ENCODE peak calls at places on chromosomes 16 and 17, in five cellular contexts. One of them, this sample, is unnamed.

GRCh38 chr17:46154151-46154816 is 38.9 kb downstream of the KANSL1 start:
- DNase-seq in GM12878: no peak
- DNase-seq in K562: no peak
- DNase-seq in H1: no peak
- DNase-seq in HepG2: no peak
- DNase-seq in this sample: no peak

GRCh38 chr16:31455601-31456314 is 3.5 kb upstream of the ARMC5 start:
- DNase-seq in GM12878: no peak
- DNase-seq in K562: peak; percentile 15
- DNase-seq in H1: peak; percentile 73
- DNase-seq in HepG2: no peak
- DNase-seq in this sample: peak; percentile 79

GRCh38 chr16:85759631-85760419 is 8.9 kb upstream of the C16orf74 start:
- DNase-seq in GM12878: no peak
- DNase-seq in K562: peak; percentile 51
- DNase-seq in H1: peak; percentile 75
- DNase-seq in HepG2: no peak
- DNase-seq in this sample: peak; percentile 66

GRCh38 chr17:50056217-50056960 is 479 bp downstream of the ITGA3 start:
- DNase-seq in GM12878: no peak
- DNase-seq in K562: peak; percentile 45
- DNase-seq in H1: peak; percentile 87
- DNase-seq in HepG2: peak; percentile 45
- DNase-seq in this sample: peak; percentile 92

GRCh38 chr16:49932943-49933342 is 77.0 kb upstream of the ZNF423 start:
- DNase-seq in GM12878: no peak
- DNase-seq in K562: no peak
- DNase-seq in H1: no peak
- DNase-seq in HepG2: no peak
- DNase-seq in this sample: no peak

GRCh38 chr17:3913531-3914318 is 2.5 kb downstream of the P2RX1 start:
- DNase-seq in GM12878: peak; percentile 56
- DNase-seq in K562: peak; percentile 65
- DNase-seq in H1: peak; percentile 95
- DNase-seq in HepG2: peak; percentile 51
- DNase-seq in this sample: peak; percentile 83

GRCh38 chr16:89923640-89924297 is 627 bp downstream of the TUBB3 start:
- DNase-seq in GM12878: no peak
- DNase-seq in K562: no peak
- DNase-seq in H1: peak; percentile 81
- DNase-seq in HepG2: peak; percentile 56
- DNase-seq in this sample: peak; percentile 66

GRCh38 chr17:49249292-49249794 is 18.8 kb upstream of the PHOSPHO1 start:
- DNase-seq in GM12878: no peak
- DNase-seq in K562: peak; percentile 69
- DNase-seq in H1: no peak
- DNase-seq in HepG2: no peak
- DNase-seq in this sample: no peak

GRCh38 chr17:3695129-3695722 is 729 bp downstream of the P2RX5 start:
- DNase-seq in GM12878: no peak
- DNase-seq in K562: no peak
- DNase-seq in H1: peak; percentile 58
- DNase-seq in HepG2: no peak
- DNase-seq in this sample: no peak

GRCh38 chr16:87628940-87629339 is 26.6 kb downstream of the JPH3 start:
- DNase-seq in GM12878: no peak
- DNase-seq in K562: no peak
- DNase-seq in H1: no peak
- DNase-seq in HepG2: no peak
- DNase-seq in this sample: no peak
- TF ChIP-seq CREB1 in GM12878: no peak
- TF ChIP-seq CREB1 in K562: no peak
- TF ChIP-seq CREB1 in H1: no peak
- TF ChIP-seq CREB1 in HepG2: no peak
- TF ChIP-seq CREB1 in this sample: no peak

DNA sequence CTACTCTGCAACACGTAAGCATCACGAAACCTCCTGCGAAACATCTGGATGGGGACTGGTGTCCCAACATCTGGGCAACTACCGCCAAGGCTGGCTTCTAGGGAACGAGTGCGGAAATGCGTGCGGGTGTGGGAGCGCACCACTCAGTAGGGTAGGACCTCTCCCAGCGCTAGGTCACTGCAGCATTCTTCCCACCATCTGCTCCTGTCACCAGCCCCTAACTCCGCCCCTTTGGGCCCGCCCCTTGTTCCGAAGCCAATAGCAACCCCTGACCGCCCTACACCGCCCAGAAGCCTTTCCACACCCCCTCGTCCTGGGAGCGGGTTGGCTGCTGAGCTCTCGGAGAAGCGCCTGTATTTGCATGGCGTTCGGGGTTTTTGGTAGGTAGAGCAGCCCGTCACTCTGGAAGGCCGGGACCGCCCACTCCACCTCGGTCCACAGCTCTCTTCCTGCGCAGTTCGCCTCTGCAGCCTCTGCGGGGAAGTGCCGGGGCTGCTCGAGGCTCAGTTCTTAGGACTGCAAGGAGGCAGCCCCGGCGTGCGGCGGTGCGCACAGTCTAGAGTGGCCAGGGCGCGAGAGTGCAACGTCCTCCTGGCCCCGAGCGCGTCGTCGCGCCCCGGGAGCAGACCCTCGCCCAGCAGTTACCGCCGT is at the start of gene HS3ST3B1:
- DNase-seq in GM12878: no peak
- DNase-seq in K562: peak; percentile 92
- DNase-seq in H1: peak; percentile 98
- DNase-seq in HepG2: peak; percentile 99
- DNase-seq in this sample: peak; percentile 100
- H3K27ac ChIP-seq in GM12878: no peak within 1 kb of the TSS
- H3K27ac ChIP-seq in K562: peak within 1 kb of the TSS; percentile 70
- H3K27ac ChIP-seq in H1: no peak within 1 kb of the TSS
- H3K27ac ChIP-seq in HepG2: peak within 1 kb of the TSS; percentile 93
- H3K27ac ChIP-seq in this sample: no peak within 1 kb of the TSS

GRCh38 chr17:33686171-33686570 is 393.1 kb upstream of the ASIC2 start:
- DNase-seq in GM12878: no peak
- DNase-seq in K562: peak; percentile 77
- DNase-seq in H1: peak; percentile 77
- DNase-seq in HepG2: no peak
- DNase-seq in this sample: peak; percentile 50

GRCh38 chr17:33687831-33688230 is 394.7 kb upstream of the ASIC2 start:
- DNase-seq in GM12878: no peak
- DNase-seq in K562: no peak
- DNase-seq in H1: no peak
- DNase-seq in HepG2: no peak
- DNase-seq in this sample: no peak

GRCh38 chr17:33684714-33685113 is 391.6 kb upstream of the ASIC2 start:
- DNase-seq in GM12878: no peak
- DNase-seq in K562: no peak
- DNase-seq in H1: no peak
- DNase-seq in HepG2: no peak
- DNase-seq in this sample: no peak

GRCh38 chr17:33689725-33690124 is 396.6 kb upstream of the ASIC2 start:
- DNase-seq in GM12878: no peak
- DNase-seq in K562: no peak
- DNase-seq in H1: no peak
- DNase-seq in HepG2: no peak
- DNase-seq in this sample: peak; percentile 6

GRCh38 chr17:33688771-33689170 is 395.7 kb upstream of the ASIC2 start:
- DNase-seq in GM12878: no peak
- DNase-seq in K562: no peak
- DNase-seq in H1: no peak
- DNase-seq in HepG2: no peak
- DNase-seq in this sample: no peak
- H3K4me1 ChIP-seq in GM12878: no peaks in the 10 kb centered on the region
- H3K4me1 ChIP-seq in K562: no peaks in the 10 kb centered on the region
- H3K4me1 ChIP-seq in H1: no peaks in the 10 kb centered on the region
- H3K4me1 ChIP-seq in HepG2: no peaks in the 10 kb centered on the region
- H3K4me1 ChIP-seq in this sample: no peaks in the 10 kb centered on the region

DNA sequence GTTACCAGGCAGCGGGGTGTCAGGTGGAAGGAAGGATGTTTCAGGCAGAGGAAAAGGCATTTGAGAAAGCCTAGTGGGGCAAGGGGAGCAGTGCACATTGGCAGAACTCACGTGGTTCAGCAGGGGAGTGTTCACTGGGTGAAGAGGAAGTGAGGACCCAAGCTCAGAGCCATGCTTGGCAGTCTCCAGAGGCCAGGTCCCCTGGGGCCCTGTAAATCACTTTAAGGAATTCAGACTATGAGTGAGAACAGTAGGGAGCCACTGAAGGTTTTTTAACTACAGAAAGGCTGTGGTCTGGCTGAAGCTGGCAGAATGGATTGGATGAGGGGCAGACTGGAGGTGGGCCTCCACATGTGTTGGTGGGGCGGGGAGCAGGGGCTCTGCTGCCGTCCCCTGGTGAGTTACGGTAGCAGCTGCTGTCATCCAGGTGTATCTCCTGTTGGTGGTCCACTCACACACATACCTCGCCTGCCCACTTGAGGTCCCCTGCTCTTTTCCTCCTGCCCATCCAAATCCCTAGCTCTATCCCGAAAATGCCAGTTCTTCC is 5.1 kb downstream of the CLEC16A start:
- DNase-seq in GM12878: peak; percentile 91
- DNase-seq in K562: no peak
- DNase-seq in H1: peak; percentile 63
- DNase-seq in HepG2: no peak
- DNase-seq in this sample: peak; percentile 86
- TF ChIP-seq CREB1 in GM12878: no peak
- TF ChIP-seq CREB1 in K562: no peak
- TF ChIP-seq CREB1 in H1: no peak
- TF ChIP-seq CREB1 in HepG2: no peak
- TF ChIP-seq CREB1 in this sample: no peak

DNA sequence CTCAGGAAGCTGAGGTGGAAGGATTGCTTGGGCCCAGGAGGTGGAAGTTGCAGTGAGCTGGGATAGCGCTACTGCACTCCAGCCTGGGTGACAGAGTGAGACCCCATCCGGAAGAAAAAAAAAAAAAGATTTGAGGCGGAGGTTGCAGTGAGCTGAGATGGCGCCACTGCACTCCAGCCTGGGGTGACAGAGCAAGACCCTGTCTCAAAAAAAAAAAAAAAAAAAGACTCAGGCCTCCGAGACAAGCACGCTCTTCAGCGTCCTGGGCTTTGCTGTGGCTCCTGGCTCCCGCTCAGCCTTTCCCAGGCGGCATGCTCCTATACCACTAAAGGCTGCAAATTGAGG is 11.0 kb upstream of the SPHK1 start:
- DNase-seq in GM12878: no peak
- DNase-seq in K562: no peak
- DNase-seq in H1: no peak
- DNase-seq in HepG2: no peak
- DNase-seq in this sample: no peak
- H3K27ac ChIP-seq in GM12878: no peak overlapping the region
- H3K27ac ChIP-seq in K562: no peak overlapping the region
- H3K27ac ChIP-seq in H1: no peak overlapping the region
- H3K27ac ChIP-seq in HepG2: peak overlapping the region; percentile 39
- H3K27ac ChIP-seq in this sample: no peak overlapping the region

GRCh38 chr17:59848385-59848668 is 44.4 kb downstream of the TUBD1 start:
- DNase-seq in GM12878: no peak
- DNase-seq in K562: no peak
- DNase-seq in H1: no peak
- DNase-seq in HepG2: no peak
- DNase-seq in this sample: no peak

GRCh38 chr17:59853168-59853918 is 39.4 kb downstream of the TUBD1 start:
- DNase-seq in GM12878: no peak
- DNase-seq in K562: peak; percentile 58
- DNase-seq in H1: no peak
- DNase-seq in HepG2: peak; percentile 99
- DNase-seq in this sample: peak; percentile 94

GRCh38 chr17:59848778-59849177 is 44.0 kb downstream of the TUBD1 start:
- DNase-seq in GM12878: no peak
- DNase-seq in K562: no peak
- DNase-seq in H1: no peak
- DNase-seq in HepG2: peak; percentile 75
- DNase-seq in this sample: no peak

GRCh38 chr17:59846391-59847165 is 46.2 kb downstream of the TUBD1 start:
- DNase-seq in GM12878: peak; percentile 91
- DNase-seq in K562: no peak
- DNase-seq in H1: no peak
- DNase-seq in HepG2: peak; percentile 99
- DNase-seq in this sample: peak; percentile 62

DNA sequence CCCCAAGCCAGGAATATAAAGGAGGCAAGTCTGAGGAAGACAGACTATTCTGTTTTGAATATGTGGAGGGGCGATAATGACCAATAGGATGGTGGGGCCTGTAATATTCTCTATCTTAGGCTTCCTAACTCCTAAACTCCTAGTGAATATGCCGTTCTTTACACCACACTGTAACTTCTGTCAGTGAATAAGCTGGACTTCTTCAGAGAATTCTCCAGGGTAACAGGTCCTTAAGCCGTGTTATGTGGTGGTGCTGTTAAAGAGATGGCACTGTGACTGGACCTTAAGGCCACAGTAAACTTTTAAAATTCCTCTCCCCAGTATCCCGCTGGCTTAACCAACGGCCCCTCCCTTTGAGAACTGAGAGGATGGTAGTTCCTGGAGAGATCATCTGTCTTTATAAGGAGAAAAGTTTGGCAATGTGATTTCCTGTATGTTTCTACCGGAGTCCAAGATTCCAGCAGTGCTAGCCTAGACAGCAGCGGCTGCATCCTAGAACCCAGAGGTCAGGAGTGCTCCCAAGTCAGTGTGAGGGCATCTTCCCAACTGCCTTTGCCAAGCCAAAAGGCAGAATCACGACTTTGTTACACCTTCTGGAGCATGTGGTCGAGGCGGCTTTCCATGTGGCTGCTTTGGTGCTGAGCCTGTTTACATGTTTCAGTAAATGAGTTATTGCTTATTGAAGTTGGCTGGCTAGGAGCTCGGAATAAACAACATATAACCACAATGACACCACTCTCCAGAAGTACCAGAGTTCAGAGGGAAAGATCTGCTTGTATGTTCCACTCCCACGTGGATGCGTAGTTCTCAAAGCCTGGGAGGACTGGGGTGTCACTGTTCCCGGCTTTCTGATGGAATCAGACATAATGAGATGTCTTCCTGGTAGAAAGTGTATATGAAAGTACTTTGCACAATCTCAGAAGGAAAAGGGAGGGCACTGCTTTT is 41.0 kb downstream of the TUBD1 start:
- DNase-seq in GM12878: no peak
- DNase-seq in K562: no peak
- DNase-seq in H1: no peak
- DNase-seq in HepG2: no peak
- DNase-seq in this sample: no peak
- H3K4me1 ChIP-seq in GM12878: peaks cover 28% of the 10 kb centered on the region
- H3K4me1 ChIP-seq in K562: peaks cover 8% of the 10 kb centered on the region
- H3K4me1 ChIP-seq in H1: peaks cover 3% of the 10 kb centered on the region
- H3K4me1 ChIP-seq in HepG2: peaks cover 95% of the 10 kb centered on the region
- H3K4me1 ChIP-seq in this sample: peaks cover 3% of the 10 kb centered on the region

This sample was measured in GM23338.